ENCODE peak calls at places on chromosomes 4 and X, in ten cellular contexts. L is CD8-positive, alpha-beta T cell; C is colonic mucosa; E is cardiac muscle cell; H is heart left ventricle; Q is ascending aorta; R is sigmoid colon; G is prostate gland; T is AG04450; B is brain microvascular endothelial cell. I is an unnamed sample.

GRCh38 chrX:78514852-78515251 is 144.3 kb downstream of the RTL3 start:
- DNase-seq in L (no peak), C (no peak), E (no peak), H (no peak), Q (no peak), R (no peak), G (no peak), T (no peak), B (no peak), I (no peak)

GRCh38 chr4:153766758-153767157 is 6.9 kb upstream of the RNF175 start:
- DNase-seq in L (no peak), C (no peak), E (no peak), H (no peak), Q (no peak), R (no peak), G (no peak), T (no peak), B (no peak), I (no peak)

GRCh38 chr4:66558651-66559050 is 888.4 kb upstream of the EPHA5 start:
- DNase-seq in L (no peak), C (no peak), E (no peak), H (no peak), Q (no peak), R (no peak), G (no peak), T (no peak), B (no peak), I (no peak)

GRCh38 chr4:149885896-149886295 is 70.3 kb upstream of the IQCM start:
- DNase-seq in L (no peak), C (no peak), E (no peak), H (no peak), Q (no peak), R (no peak), G (no peak), T (peak; percentile 38), B (peak; percentile 40), I (no peak)

GRCh38 chrX:153900806-153901752 is 3.4 kb upstream of the AVPR2 start:
- DNase-seq in L (peak; percentile 73), C (peak; percentile 53), E (peak; percentile 91), H (peak; percentile 54), Q (no peak), R (peak; percentile 86), G (no peak), T (peak; percentile 60), B (peak; percentile 75), I (no peak)

GRCh38 chr4:10731162-10731561 is 46.6 kb upstream of the CLNK start:
- DNase-seq in L (no peak), C (no peak), E (no peak), H (no peak), Q (no peak), R (no peak), G (no peak), T (no peak), B (no peak), I (no peak)

GRCh38 chrX:73563740-73564073 is 710 bp downstream of the CHIC1 start:
- DNase-seq in L (no peak), C (no peak), E (no peak), H (no peak), Q (no peak), R (no peak), G (no peak), T (no peak), B (no peak), I (no peak)

GRCh38 chrX:12011075-12011474 is 127.2 kb upstream of the FRMPD4 start:
- DNase-seq in L (no peak), C (no peak), E (no peak), H (no peak), Q (no peak), R (no peak), G (no peak), T (peak; percentile 29), B (peak; percentile 39), I (no peak)

GRCh38 chr4:111064342-111064993 is 441.6 kb upstream of the PITX2 start:
- DNase-seq in L (no peak), C (no peak), E (peak; percentile 0), H (no peak), Q (no peak), R (no peak), G (no peak), T (no peak), B (peak; percentile 55), I (no peak)

GRCh38 chr4:34972189-34972588 is 1272.1 kb downstream of the ARAP2 start:
- DNase-seq in L (no peak), C (no peak), E (no peak), H (no peak), Q (no peak), R (no peak), G (no peak), T (no peak), B (no peak), I (no peak)

GRCh38 chrX:55011294-55011693 is 11.1 kb downstream of the APEX2 start:
- DNase-seq in L (no peak), C (no peak), E (no peak), H (no peak), Q (no peak), R (no peak), G (no peak), T (no peak), B (no peak), I (no peak)

GRCh38 chr4:41146716-41147506 is 67.4 kb downstream of the APBB2 start:
- DNase-seq in L (no peak), C (no peak), E (peak; percentile 46), H (no peak), Q (no peak), R (no peak), G (peak; percentile 21), T (no peak), B (peak; percentile 49), I (no peak)
- H3K27ac ChIP-seq in L (no peak overlapping the region), C (peak overlapping the region; percentile 46), E (no peak overlapping the region), H (peak overlapping the region; percentile 76), Q (peak overlapping the region; percentile 92), R (peak overlapping the region; percentile 89), G (no peak overlapping the region), T (no peak overlapping the region), B (peak overlapping the region; percentile 92), I (no peak overlapping the region)

GRCh38 chrX:39839371-39839770 is 258.4 kb downstream of the BCOR start:
- DNase-seq in L (no peak), C (no peak), E (no peak), H (no peak), Q (no peak), R (no peak), G (no peak), T (no peak), B (no peak), I (no peak)

GRCh38 chrX:39835241-39835640 is 262.5 kb downstream of the BCOR start:
- DNase-seq in L (no peak), C (no peak), E (no peak), H (no peak), Q (no peak), R (no peak), G (no peak), T (no peak), B (no peak), I (no peak)

GRCh38 chrX:39836802-39837420 is 260.8 kb downstream of the BCOR start:
- DNase-seq in L (no peak), C (no peak), E (no peak), H (no peak), Q (no peak), R (no peak), G (no peak), T (no peak), B (no peak), I (no peak)

GRCh38 chrX:39835776-39836175 is 262.0 kb downstream of the BCOR start:
- DNase-seq in L (no peak), C (no peak), E (no peak), H (no peak), Q (no peak), R (no peak), G (no peak), T (no peak), B (no peak), I (no peak)

GRCh38 chrX:39837688-39838087 is 260.1 kb downstream of the BCOR start:
- DNase-seq in L (no peak), C (no peak), E (no peak), H (no peak), Q (no peak), R (no peak), G (no peak), T (no peak), B (no peak), I (no peak)
- H3K27ac ChIP-seq in L (no peak overlapping the region), C (no peak overlapping the region), E (no peak overlapping the region), H (no peak overlapping the region), Q (no peak overlapping the region), R (no peak overlapping the region), G (no peak overlapping the region), T (no peak overlapping the region), B (no peak overlapping the region), I (no peak overlapping the region)

GRCh38 chr4:37535872-37536271 is 150.3 kb downstream of the RELL1 start:
- DNase-seq in L (no peak), C (no peak), E (no peak), H (no peak), Q (no peak), R (no peak), G (no peak), T (no peak), B (no peak), I (no peak)
- H3K27ac ChIP-seq in L (no peak overlapping the region), C (no peak overlapping the region), E (no peak overlapping the region), H (no peak overlapping the region), Q (no peak overlapping the region), R (no peak overlapping the region), G (no peak overlapping the region), T (no peak overlapping the region), B (no peak overlapping the region), I (no peak overlapping the region)

GRCh38 chr4:108531461-108531860 is 88.9 kb upstream of the RPL34 start:
- DNase-seq in L (no peak), C (no peak), E (no peak), H (no peak), Q (no peak), R (no peak), G (no peak), T (no peak), B (no peak), I (no peak)

GRCh38 chr4:108529102-108529501 is 91.3 kb upstream of the RPL34 start:
- DNase-seq in L (no peak), C (no peak), E (no peak), H (no peak), Q (no peak), R (no peak), G (no peak), T (no peak), B (no peak), I (no peak)

GRCh38 chr4:108529984-108530901 is 90.1 kb upstream of the RPL34 start:
- DNase-seq in L (no peak), C (no peak), E (no peak), H (no peak), Q (no peak), R (no peak), G (no peak), T (no peak), B (no peak), I (no peak)

GRCh38 chr4:108532187-108532586 is 88.2 kb upstream of the RPL34 start:
- DNase-seq in L (no peak), C (no peak), E (no peak), H (no peak), Q (no peak), R (no peak), G (no peak), T (no peak), B (no peak), I (no peak)

DNA sequence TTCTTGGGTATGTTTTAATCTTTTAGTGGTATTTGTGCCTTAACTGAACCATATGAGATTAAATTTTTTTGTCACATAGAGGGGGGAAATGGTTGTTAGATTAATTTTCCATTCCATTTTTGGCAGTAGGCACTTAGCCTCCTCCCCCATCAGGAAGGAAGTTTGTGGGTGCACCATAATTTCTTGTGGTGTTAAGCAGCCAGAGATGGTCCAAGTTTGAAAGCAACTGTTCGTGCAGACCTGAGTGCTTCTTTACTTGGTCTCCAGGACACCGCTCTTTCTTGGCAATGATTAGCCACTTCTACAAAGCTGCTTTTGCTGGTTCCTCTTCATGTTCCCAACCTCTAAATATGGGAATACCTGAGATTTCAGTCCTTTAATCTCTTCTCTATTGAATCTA is 92.6 kb upstream of the RPL34 start:
- DNase-seq in L (peak; percentile 54), C (no peak), E (no peak), H (no peak), Q (no peak), R (no peak), G (no peak), T (no peak), B (no peak), I (no peak)
- H3K27ac ChIP-seq in L (no peak overlapping the region), C (no peak overlapping the region), E (no peak overlapping the region), H (no peak overlapping the region), Q (no peak overlapping the region), R (no peak overlapping the region), G (no peak overlapping the region), T (no peak overlapping the region), B (no peak overlapping the region), I (no peak overlapping the region)

I was measured in body of pancreas.